ENCODE peak calls at places on chromosomes 7 and 10, in seven cellular contexts. O is HTR-8/SVneo, R is SK-N-DZ, V is T1000, I is RWPE1, M is ascending aorta, Q is T-helper 9 cell. E is an unnamed sample.

GRCh38 chr7:55533050-55533728 is 39.1 kb downstream of the VOPP1 start:
- DNase-seq in O (peak; percentile 31), R (no peak), V (no peak), I (no peak), M (peak; percentile 24), Q (peak; percentile 63), E (peak; percentile 78)

GRCh38 chr10:89481662-89482061 is 53.7 kb downstream of the SLC16A12 start:
- DNase-seq in O (peak; percentile 69), R (no peak), V (no peak), I (peak; percentile 76), M (no peak), Q (no peak), E (no peak)

GRCh38 chr7:40986351-40986873 is 716.5 kb downstream of the INHBA start:
- DNase-seq in O (peak; percentile 41), R (no peak), V (no peak), I (no peak), M (no peak), Q (no peak), E (no peak)

GRCh38 chr10:91077549-91078017 is 142.9 kb upstream of the PCGF5 start:
- DNase-seq in O (no peak), R (peak; percentile 14), V (no peak), I (no peak), M (no peak), Q (no peak), E (no peak)

GRCh38 chr10:130492266-130492934 is 356.2 kb downstream of the GLRX3 start:
- DNase-seq in O (no peak), R (no peak), V (no peak), I (no peak), M (no peak), Q (no peak), E (no peak)

GRCh38 chr10:74078037-74078436 is 72.6 kb downstream of the AP3M1 start:
- DNase-seq in O (no peak), R (no peak), V (peak; percentile 4), I (no peak), M (no peak), Q (no peak), E (peak; percentile 3)

GRCh38 chr7:36810032-36810431 is 85.7 kb upstream of the AOAH start:
- DNase-seq in O (no peak), R (no peak), V (no peak), I (no peak), M (no peak), Q (no peak), E (no peak)

GRCh38 chr7:28685660-28686417 is 272.3 kb downstream of the TRIL start:
- DNase-seq in O (peak; percentile 90), R (no peak), V (peak; percentile 94), I (peak; percentile 94), M (peak; percentile 88), Q (no peak), E (no peak)

GRCh38 chr10:63133787-63134557 is 844 bp downstream of the NRBF2 start:
- DNase-seq in O (no peak), R (no peak), V (no peak), I (no peak), M (no peak), Q (no peak), E (no peak)

GRCh38 chr10:124200011-124200410 is 106.6 kb upstream of the CHST15 start:
- DNase-seq in O (no peak), R (no peak), V (no peak), I (no peak), M (no peak), Q (no peak), E (no peak)

GRCh38 chr10:49619613-49620012 is 5.8 kb downstream of the CHAT start:
- DNase-seq in O (no peak), R (no peak), V (no peak), I (no peak), M (no peak), Q (no peak), E (no peak)

GRCh38 chr10:105023706-105024105 is 382.6 kb downstream of the SORCS3 start:
- DNase-seq in O (no peak), R (no peak), V (no peak), I (no peak), M (no peak), Q (no peak), E (no peak)

GRCh38 chr10:89646833-89647570 is 2.0 kb upstream of the PANK1 start:
- DNase-seq in O (no peak), R (no peak), V (no peak), I (no peak), M (no peak), Q (no peak), E (no peak)

GRCh38 chr10:105262666-105263065 is 621.6 kb downstream of the SORCS3 start:
- DNase-seq in O (no peak), R (no peak), V (no peak), I (no peak), M (no peak), Q (no peak), E (no peak)

GRCh38 chr10:49655099-49655498 is 24.4 kb upstream of the C10orf53 start:
- DNase-seq in O (no peak), R (no peak), V (no peak), I (no peak), M (no peak), Q (no peak), E (no peak)

GRCh38 chr10:110684800-110685446 is 40.8 kb downstream of the RBM20 start:
- DNase-seq in O (no peak), R (no peak), V (no peak), I (no peak), M (no peak), Q (no peak), E (no peak)

GRCh38 chr10:80144302-80145131 is 12.0 kb downstream of the PLAC9 start:
- DNase-seq in O (no peak), R (no peak), V (no peak), I (peak; percentile 42), M (no peak), Q (peak; percentile 18), E (no peak)

GRCh38 chr10:24556137-24556536 is 167.6 kb downstream of the ARHGAP21 start:
- DNase-seq in O (no peak), R (no peak), V (no peak), I (no peak), M (no peak), Q (no peak), E (no peak)

GRCh38 chr10:124733566-124734245 is 10.5 kb downstream of the FAM53B start:
- DNase-seq in O (no peak), R (no peak), V (no peak), I (no peak), M (no peak), Q (no peak), E (no peak)

GRCh38 chr10:123157210-123157609 is 3.0 kb downstream of the BUB3 start:
- DNase-seq in O (no peak), R (no peak), V (no peak), I (peak; percentile 68), M (no peak), Q (no peak), E (no peak)

GRCh38 chr7:112069879-112070321 is 136.3 kb downstream of the DOCK4 start:
- DNase-seq in O (no peak), R (no peak), V (no peak), I (peak; percentile 54), M (no peak), Q (no peak), E (no peak)

GRCh38 chr10:22252801-22253577 is 35.2 kb upstream of the EBLN1 start:
- DNase-seq in O (no peak), R (no peak), V (no peak), I (no peak), M (no peak), Q (peak; percentile 18), E (peak; percentile 62)

GRCh38 chr7:30351724-30352123 is 67.3 kb downstream of the ZNRF2 start:
- DNase-seq in O (no peak), R (no peak), V (no peak), I (no peak), M (no peak), Q (no peak), E (no peak)

GRCh38 chr7:27188666-27189559 is 3.9 kb upstream of the HOXA11 start:
- DNase-seq in O (no peak), R (no peak), V (no peak), I (no peak), M (no peak), Q (no peak), E (no peak)

GRCh38 chr10:87045434-87045938 is 25.4 kb downstream of the FAM25A start:
- DNase-seq in O (no peak), R (no peak), V (no peak), I (no peak), M (no peak), Q (no peak), E (no peak)

GRCh38 chr7:88664630-88665233 is 94.8 kb upstream of the ZNF804B start:
- DNase-seq in O (no peak), R (no peak), V (no peak), I (no peak), M (no peak), Q (no peak), E (no peak)

GRCh38 chr7:24456526-24457214 is 116.6 kb upstream of the PALS2 start:
- DNase-seq in O (no peak), R (no peak), V (no peak), I (no peak), M (no peak), Q (no peak), E (no peak)

E was measured in CD4-positive, alpha-beta memory T cell.